ENCODE peak calls at places on chromosomes 3 and 15, in nine cellular contexts. One of them, this sample, is unnamed. For H3K27me3, the result is how much of the 10 kb centered on the place peaks cover.

GRCh38 chr15:52020253-52021085 is 1.4 kb downstream of the MAPK6 start:
- DNase-seq in pancreas: no peak
- DNase-seq in cardiac muscle cell: peak
- DNase-seq in brain microvascular endothelial cell: no peak
- DNase-seq in uterus: no peak
- DNase-seq in GM06990: no peak
- DNase-seq in hepatocyte: no peak
- DNase-seq in fibroblast of lung: peak
- DNase-seq in stomach: no peak
- DNase-seq in this sample: no peak

GRCh38 chr15:80895091-80895490 is 94.5 kb downstream of the MESD start:
- DNase-seq in pancreas: no peak
- DNase-seq in cardiac muscle cell: no peak
- DNase-seq in brain microvascular endothelial cell: no peak
- DNase-seq in uterus: no peak
- DNase-seq in GM06990: no peak
- DNase-seq in hepatocyte: no peak
- DNase-seq in fibroblast of lung: no peak
- DNase-seq in stomach: no peak
- DNase-seq in this sample: no peak

GRCh38 chr15:88454867-88455810 is 12.0 kb downstream of the MRPL46 start:
- DNase-seq in pancreas: peak
- DNase-seq in cardiac muscle cell: peak
- DNase-seq in brain microvascular endothelial cell: peak
- DNase-seq in uterus: peak
- DNase-seq in GM06990: peak
- DNase-seq in hepatocyte: peak
- DNase-seq in fibroblast of lung: peak
- DNase-seq in stomach: peak
- DNase-seq in this sample: peak

GRCh38 chr3:31448035-31448881 is 84.5 kb upstream of the STT3B start:
- DNase-seq in pancreas: no peak
- DNase-seq in cardiac muscle cell: peak
- DNase-seq in brain microvascular endothelial cell: no peak
- DNase-seq in uterus: no peak
- DNase-seq in GM06990: peak
- DNase-seq in hepatocyte: peak
- DNase-seq in fibroblast of lung: no peak
- DNase-seq in stomach: peak
- DNase-seq in this sample: peak

GRCh38 chr3:186534113-186534669 is 10.0 kb downstream of the CRYGS start:
- DNase-seq in pancreas: no peak
- DNase-seq in cardiac muscle cell: no peak
- DNase-seq in brain microvascular endothelial cell: no peak
- DNase-seq in uterus: no peak
- DNase-seq in GM06990: peak
- DNase-seq in hepatocyte: no peak
- DNase-seq in fibroblast of lung: no peak
- DNase-seq in stomach: no peak
- DNase-seq in this sample: no peak

GRCh38 chr3:38907426-38907825 is 91.4 kb upstream of the SCN10A start:
- DNase-seq in pancreas: no peak
- DNase-seq in cardiac muscle cell: no peak
- DNase-seq in brain microvascular endothelial cell: peak
- DNase-seq in uterus: no peak
- DNase-seq in GM06990: no peak
- DNase-seq in hepatocyte: no peak
- DNase-seq in fibroblast of lung: no peak
- DNase-seq in stomach: no peak
- DNase-seq in this sample: no peak

GRCh38 chr15:90058308-90058707 is 44.0 kb downstream of the IDH2 start:
- DNase-seq in pancreas: no peak
- DNase-seq in cardiac muscle cell: no peak
- DNase-seq in brain microvascular endothelial cell: no peak
- DNase-seq in uterus: no peak
- DNase-seq in GM06990: peak
- DNase-seq in hepatocyte: no peak
- DNase-seq in fibroblast of lung: no peak
- DNase-seq in stomach: no peak
- DNase-seq in this sample: no peak

GRCh38 chr3:105195260-105195659 is 171.4 kb upstream of the ALCAM start:
- DNase-seq in pancreas: no peak
- DNase-seq in cardiac muscle cell: peak
- DNase-seq in brain microvascular endothelial cell: peak
- DNase-seq in uterus: no peak
- DNase-seq in GM06990: no peak
- DNase-seq in hepatocyte: no peak
- DNase-seq in fibroblast of lung: peak
- DNase-seq in stomach: no peak
- DNase-seq in this sample: peak

GRCh38 chr3:15333957-15334263 is 1.5 kb upstream of the SH3BP5 start:
- DNase-seq in pancreas: no peak
- DNase-seq in cardiac muscle cell: no peak
- DNase-seq in brain microvascular endothelial cell: no peak
- DNase-seq in uterus: no peak
- DNase-seq in GM06990: no peak
- DNase-seq in hepatocyte: no peak
- DNase-seq in fibroblast of lung: no peak
- DNase-seq in stomach: no peak
- DNase-seq in this sample: no peak
- H3K4me3 ChIP-seq in pancreas: no peak
- H3K4me3 ChIP-seq in cardiac muscle cell: no peak
- H3K4me3 ChIP-seq in brain microvascular endothelial cell: no peak
- H3K4me3 ChIP-seq in uterus: no peak
- H3K4me3 ChIP-seq in GM06990: no peak
- H3K4me3 ChIP-seq in hepatocyte: no peak
- H3K4me3 ChIP-seq in fibroblast of lung: no peak
- H3K4me3 ChIP-seq in stomach: no peak
- H3K4me3 ChIP-seq in this sample: no peak

DNA sequence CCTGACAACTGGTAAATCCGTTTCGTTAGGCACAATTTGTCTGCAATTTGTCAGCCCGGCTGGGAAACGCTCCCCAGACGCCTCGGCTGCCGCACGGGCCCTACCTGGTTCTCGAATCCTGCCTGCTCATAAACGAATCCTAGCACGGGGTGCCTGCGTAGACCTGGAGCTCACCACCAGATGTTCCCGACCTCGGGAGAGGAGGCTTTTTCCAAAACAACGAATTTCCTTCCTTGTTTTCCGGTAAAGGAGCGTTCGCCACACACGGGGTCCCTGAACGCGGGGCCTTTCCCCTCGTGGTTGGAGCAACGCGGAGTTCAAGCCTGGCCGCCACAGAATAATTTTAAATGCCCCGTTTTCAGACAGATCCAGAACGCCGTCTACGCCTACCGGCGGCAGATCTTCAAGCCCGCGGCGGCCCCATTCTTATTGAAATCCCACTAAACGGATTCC is 1.1 kb downstream of the GATA2 start:
- DNase-seq in pancreas: no peak
- DNase-seq in cardiac muscle cell: no peak
- DNase-seq in brain microvascular endothelial cell: no peak
- DNase-seq in uterus: no peak
- DNase-seq in GM06990: no peak
- DNase-seq in hepatocyte: no peak
- DNase-seq in fibroblast of lung: peak
- DNase-seq in stomach: no peak
- DNase-seq in this sample: no peak
- H3K27me3 ChIP-seq in pancreas: under half
- H3K27me3 ChIP-seq in cardiac muscle cell: half or more
- H3K27me3 ChIP-seq in brain microvascular endothelial cell: half or more
- H3K27me3 ChIP-seq in uterus: under half
- H3K27me3 ChIP-seq in GM06990: under half
- H3K27me3 ChIP-seq in hepatocyte: half or more
- H3K27me3 ChIP-seq in fibroblast of lung: half or more
- H3K27me3 ChIP-seq in stomach: half or more
- H3K27me3 ChIP-seq in this sample: half or more

GRCh38 chr3:122991236-122991985 is 36.2 kb downstream of the SEMA5B start:
- DNase-seq in pancreas: no peak
- DNase-seq in cardiac muscle cell: no peak
- DNase-seq in brain microvascular endothelial cell: no peak
- DNase-seq in uterus: no peak
- DNase-seq in GM06990: no peak
- DNase-seq in hepatocyte: no peak
- DNase-seq in fibroblast of lung: no peak
- DNase-seq in stomach: no peak
- DNase-seq in this sample: no peak
- H3K4me3 ChIP-seq in pancreas: no peak
- H3K4me3 ChIP-seq in cardiac muscle cell: no peak
- H3K4me3 ChIP-seq in brain microvascular endothelial cell: no peak
- H3K4me3 ChIP-seq in uterus: no peak
- H3K4me3 ChIP-seq in GM06990: no peak
- H3K4me3 ChIP-seq in hepatocyte: no peak
- H3K4me3 ChIP-seq in fibroblast of lung: no peak
- H3K4me3 ChIP-seq in stomach: no peak
- H3K4me3 ChIP-seq in this sample: no peak

DNA sequence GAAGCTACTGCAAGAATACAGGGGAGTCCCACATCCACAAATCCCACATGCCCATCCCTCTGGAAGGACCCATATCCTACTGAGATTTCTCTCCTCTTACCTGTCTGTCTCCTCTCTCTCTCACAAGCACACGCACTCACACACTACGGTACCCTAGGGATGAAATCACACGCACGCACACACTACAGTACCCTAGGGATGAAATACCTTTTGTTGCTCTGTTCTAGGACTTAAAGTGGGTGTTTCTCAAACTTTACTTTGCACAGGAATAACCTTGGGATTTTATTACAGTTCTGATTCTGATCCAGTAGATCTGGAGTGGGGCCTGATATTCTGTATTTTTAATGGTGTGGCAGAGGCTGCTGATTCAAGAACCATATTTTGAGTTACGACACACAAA is 622.2 kb upstream of the ZNF385D start:
- DNase-seq in pancreas: no peak
- DNase-seq in cardiac muscle cell: no peak
- DNase-seq in brain microvascular endothelial cell: no peak
- DNase-seq in uterus: no peak
- DNase-seq in GM06990: no peak
- DNase-seq in hepatocyte: no peak
- DNase-seq in fibroblast of lung: no peak
- DNase-seq in stomach: no peak
- DNase-seq in this sample: no peak
- H3K27me3 ChIP-seq in pancreas: under half
- H3K27me3 ChIP-seq in cardiac muscle cell: half or more
- H3K27me3 ChIP-seq in brain microvascular endothelial cell: under half
- H3K27me3 ChIP-seq in uterus: under half
- H3K27me3 ChIP-seq in GM06990: under half
- H3K27me3 ChIP-seq in hepatocyte: half or more
- H3K27me3 ChIP-seq in fibroblast of lung: under half
- H3K27me3 ChIP-seq in stomach: under half
- H3K27me3 ChIP-seq in this sample: under half

GRCh38 chr3:62874398-62875102 is 666 bp downstream of the CADPS start:
- DNase-seq in pancreas: peak
- DNase-seq in cardiac muscle cell: no peak
- DNase-seq in brain microvascular endothelial cell: no peak
- DNase-seq in uterus: no peak
- DNase-seq in GM06990: no peak
- DNase-seq in hepatocyte: peak
- DNase-seq in fibroblast of lung: no peak
- DNase-seq in stomach: no peak
- DNase-seq in this sample: peak

GRCh38 chr3:62873672-62874397 is 1.4 kb downstream of the CADPS start:
- DNase-seq in pancreas: peak
- DNase-seq in cardiac muscle cell: no peak
- DNase-seq in brain microvascular endothelial cell: no peak
- DNase-seq in uterus: no peak
- DNase-seq in GM06990: peak
- DNase-seq in hepatocyte: peak
- DNase-seq in fibroblast of lung: peak
- DNase-seq in stomach: no peak
- DNase-seq in this sample: peak

GRCh38 chr3:62876064-62876463 is 848 bp upstream of the CADPS start:
- DNase-seq in pancreas: peak
- DNase-seq in cardiac muscle cell: peak
- DNase-seq in brain microvascular endothelial cell: peak
- DNase-seq in uterus: no peak
- DNase-seq in GM06990: no peak
- DNase-seq in hepatocyte: peak
- DNase-seq in fibroblast of lung: peak
- DNase-seq in stomach: no peak
- DNase-seq in this sample: peak

GRCh38 chr3:62872318-62872717 is 2.9 kb downstream of the CADPS start:
- DNase-seq in pancreas: no peak
- DNase-seq in cardiac muscle cell: no peak
- DNase-seq in brain microvascular endothelial cell: no peak
- DNase-seq in uterus: no peak
- DNase-seq in GM06990: no peak
- DNase-seq in hepatocyte: no peak
- DNase-seq in fibroblast of lung: no peak
- DNase-seq in stomach: no peak
- DNase-seq in this sample: no peak

GRCh38 chr3:62875103-62876002 is at the start of gene CADPS:
- DNase-seq in pancreas: peak
- DNase-seq in cardiac muscle cell: no peak
- DNase-seq in brain microvascular endothelial cell: no peak
- DNase-seq in uterus: no peak
- DNase-seq in GM06990: peak
- DNase-seq in hepatocyte: peak
- DNase-seq in fibroblast of lung: peak
- DNase-seq in stomach: no peak
- DNase-seq in this sample: peak
- H3K4me3 ChIP-seq in pancreas: peak
- H3K4me3 ChIP-seq in cardiac muscle cell: peak
- H3K4me3 ChIP-seq in brain microvascular endothelial cell: peak
- H3K4me3 ChIP-seq in uterus: peak
- H3K4me3 ChIP-seq in GM06990: no peak
- H3K4me3 ChIP-seq in hepatocyte: peak
- H3K4me3 ChIP-seq in fibroblast of lung: peak
- H3K4me3 ChIP-seq in stomach: peak
- H3K4me3 ChIP-seq in this sample: peak

DNA sequence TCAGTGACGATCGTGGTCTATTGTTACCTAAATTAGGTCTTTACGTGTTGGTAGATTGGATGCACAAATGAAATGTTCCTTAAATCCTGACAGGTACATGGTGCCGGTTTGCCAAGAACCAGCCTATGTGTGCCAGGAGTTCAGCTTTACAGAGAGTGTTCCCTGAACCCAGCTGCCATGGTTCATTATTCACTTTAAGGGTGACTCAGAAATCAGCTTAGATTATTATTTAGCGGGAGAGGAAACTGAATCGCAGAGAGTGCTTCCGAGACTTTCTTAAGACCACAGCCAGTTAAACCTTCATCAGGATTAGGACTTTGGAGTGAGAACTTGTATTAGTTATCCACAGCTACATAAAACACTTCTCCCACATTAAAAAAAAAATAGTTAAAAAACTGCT is 21.5 kb downstream of the FAM43A start:
- DNase-seq in pancreas: no peak
- DNase-seq in cardiac muscle cell: no peak
- DNase-seq in brain microvascular endothelial cell: no peak
- DNase-seq in uterus: no peak
- DNase-seq in GM06990: no peak
- DNase-seq in hepatocyte: no peak
- DNase-seq in fibroblast of lung: peak
- DNase-seq in stomach: no peak
- DNase-seq in this sample: no peak
- H3K27me3 ChIP-seq in pancreas: under half
- H3K27me3 ChIP-seq in cardiac muscle cell: under half
- H3K27me3 ChIP-seq in brain microvascular endothelial cell: under half
- H3K27me3 ChIP-seq in uterus: under half
- H3K27me3 ChIP-seq in GM06990: under half
- H3K27me3 ChIP-seq in hepatocyte: under half
- H3K27me3 ChIP-seq in fibroblast of lung: under half
- H3K27me3 ChIP-seq in stomach: under half
- H3K27me3 ChIP-seq in this sample: under half

This sample was measured in MG63.